ENCODE peak calls at places on chromosomes 12 and 14, in nine cellular contexts. F is GM06990, S is cardiac fibroblast, L is fibroblast of mammary gland, Q is foreskin fibroblast, P is left ventricle myocardium inferior, I is fibroblast of villous mesenchyme, H is ovary, D is BJ. Y is an unnamed sample.

GRCh38 chr12:128815779-128816642 is 7.7 kb downstream of the SLC15A4 start:
- DNase-seq in F (no peak), S (no peak), L (no peak), Q (no peak), P (no peak), I (no peak), H (no peak), D (no peak), Y (no peak)

GRCh38 chr14:25007832-25008231 is 42.1 kb downstream of the STXBP6 start:
- DNase-seq in F (no peak), S (no peak), L (no peak), Q (peak), P (no peak), I (no peak), H (no peak), D (no peak), Y (no peak)

GRCh38 chr12:11785722-11786121 is 136.2 kb downstream of the ETV6 start:
- DNase-seq in F (no peak), S (peak), L (peak), Q (peak), P (no peak), I (no peak), H (no peak), D (no peak), Y (no peak)

GRCh38 chr14:88852632-88853031 is 28.2 kb downstream of the TTC8 start:
- DNase-seq in F (no peak), S (no peak), L (no peak), Q (peak), P (no peak), I (no peak), H (no peak), D (no peak), Y (no peak)

GRCh38 chr12:112239881-112240280 is 114.5 kb downstream of the TRAFD1 start:
- DNase-seq in F (no peak), S (no peak), L (no peak), Q (no peak), P (no peak), I (no peak), H (no peak), D (no peak), Y (no peak)

GRCh38 chr14:96852823-96853422 is 55.7 kb downstream of the VRK1 start:
- DNase-seq in F (no peak), S (peak), L (peak), Q (peak), P (no peak), I (peak), H (no peak), D (peak), Y (peak)

GRCh38 chr12:3728686-3729085 is 24.2 kb downstream of the CRACR2A start:
- DNase-seq in F (no peak), S (no peak), L (no peak), Q (no peak), P (no peak), I (no peak), H (no peak), D (no peak), Y (no peak)

GRCh38 chr12:121823101-121823726 is 19.4 kb downstream of the SETD1B start:
- DNase-seq in F (no peak), S (no peak), L (no peak), Q (no peak), P (no peak), I (no peak), H (no peak), D (no peak), Y (no peak)

GRCh38 chr12:100138048-100138907 is 4.4 kb downstream of the BLTP3B start:
- DNase-seq in F (no peak), S (peak), L (peak), Q (peak), P (no peak), I (peak), H (no peak), D (no peak), Y (no peak)

GRCh38 chr12:107684990-107685359 is 624 bp upstream of the PWP1 start:
- DNase-seq in F (no peak), S (peak), L (peak), Q (peak), P (no peak), I (peak), H (no peak), D (peak), Y (no peak)

GRCh38 chr12:31018106-31018890 is 55.4 kb upstream of the DDX11 start:
- DNase-seq in F (no peak), S (no peak), L (no peak), Q (no peak), P (no peak), I (no peak), H (no peak), D (no peak), Y (no peak)

GRCh38 chr12:15996254-15996653 is 85.1 kb downstream of the DERA start:
- DNase-seq in F (no peak), S (peak), L (peak), Q (peak), P (no peak), I (peak), H (no peak), D (no peak), Y (peak)

GRCh38 chr14:105312973-105313372 is 1.6 kb upstream of the PACS2 start:
- DNase-seq in F (peak), S (no peak), L (no peak), Q (no peak), P (no peak), I (no peak), H (no peak), D (no peak), Y (no peak)

GRCh38 chr12:13299457-13299856 is 102.9 kb downstream of the EMP1 start:
- DNase-seq in F (no peak), S (no peak), L (no peak), Q (no peak), P (no peak), I (no peak), H (no peak), D (no peak), Y (no peak)

GRCh38 chr12:46839964-46840363 is 14.2 kb upstream of the SLC38A4 start:
- DNase-seq in F (no peak), S (no peak), L (no peak), Q (no peak), P (no peak), I (no peak), H (no peak), D (no peak), Y (no peak)

GRCh38 chr14:36313206-36313605 is 7.2 kb downstream of the MBIP start:
- DNase-seq in F (no peak), S (no peak), L (no peak), Q (no peak), P (no peak), I (no peak), H (no peak), D (no peak), Y (no peak)

GRCh38 chr14:93982684-93983007 is 6.3 kb upstream of the ASB2 start:
- DNase-seq in F (no peak), S (no peak), L (no peak), Q (no peak), P (no peak), I (no peak), H (no peak), D (no peak), Y (no peak)

GRCh38 chr14:94679941-94680340 is 67.8 kb downstream of the SERPINA3 start:
- DNase-seq in F (no peak), S (no peak), L (no peak), Q (no peak), P (no peak), I (no peak), H (no peak), D (no peak), Y (no peak)

GRCh38 chr14:36976571-36977023 is 195.8 kb downstream of the SLC25A21 start:
- DNase-seq in F (no peak), S (peak), L (peak), Q (peak), P (no peak), I (no peak), H (no peak), D (no peak), Y (no peak)

GRCh38 chr12:88424791-88425730 is 155.2 kb downstream of the KITLG start:
- DNase-seq in F (no peak), S (no peak), L (no peak), Q (no peak), P (no peak), I (no peak), H (no peak), D (no peak), Y (no peak)

GRCh38 chr14:91331761-91332447 is 85.7 kb downstream of the CCDC88C start:
- DNase-seq in F (no peak), S (no peak), L (no peak), Q (no peak), P (peak), I (no peak), H (no peak), D (no peak), Y (no peak)
- H3K4me3 ChIP-seq in F (no peak), S (no peak), L (no peak), Q (no peak), P (no peak), I (no peak), H (no peak), D (no peak), Y (no peak)

GRCh38 chr14:51848120-51848519 is 12.3 kb upstream of the GNG2 start:
- DNase-seq in F (no peak), S (peak), L (peak), Q (no peak), P (no peak), I (no peak), H (no peak), D (no peak), Y (no peak)

GRCh38 chr14:51845811-51846210 is 14.6 kb upstream of the GNG2 start:
- DNase-seq in F (no peak), S (peak), L (peak), Q (peak), P (no peak), I (no peak), H (no peak), D (no peak), Y (no peak)

GRCh38 chr14:51847489-51847796 is 13.0 kb upstream of the GNG2 start:
- DNase-seq in F (no peak), S (no peak), L (no peak), Q (no peak), P (no peak), I (no peak), H (no peak), D (no peak), Y (no peak)

GRCh38 chr14:51849095-51849494 is 11.3 kb upstream of the GNG2 start:
- DNase-seq in F (peak), S (peak), L (peak), Q (peak), P (no peak), I (no peak), H (no peak), D (no peak), Y (no peak)

GRCh38 chr14:51846631-51847488 is 13.6 kb upstream of the GNG2 start:
- DNase-seq in F (peak), S (peak), L (no peak), Q (peak), P (peak), I (no peak), H (no peak), D (no peak), Y (no peak)
- TF ChIP-seq CTCF in F (no peak), S (no peak), L (no peak), Q (no peak), P (no peak), I (no peak), H (no peak), D (no peak), Y (no peak)

GRCh38 chr12:14959126-14959440 is 2.3 kb downstream of the ARHGDIB start:
- DNase-seq in F (no peak), S (no peak), L (no peak), Q (no peak), P (no peak), I (no peak), H (no peak), D (no peak), Y (no peak)
- H3K4me3 ChIP-seq in F (peak), S (no peak), L (no peak), Q (no peak), P (peak), I (no peak), H (no peak), D (no peak), Y (no peak)

GRCh38 chr12:4849946-4850345 is 59.8 kb upstream of the KCNA1 start:
- DNase-seq in F (no peak), S (no peak), L (no peak), Q (no peak), P (no peak), I (no peak), H (no peak), D (no peak), Y (no peak)

GRCh38 chr12:4852911-4853310 is 56.8 kb upstream of the KCNA1 start:
- DNase-seq in F (no peak), S (no peak), L (no peak), Q (no peak), P (no peak), I (no peak), H (no peak), D (no peak), Y (no peak)

GRCh38 chr12:4850857-4851380 is 58.8 kb upstream of the KCNA1 start:
- DNase-seq in F (no peak), S (no peak), L (no peak), Q (no peak), P (no peak), I (no peak), H (no peak), D (no peak), Y (no peak)

GRCh38 chr12:4855121-4855924 is 54.4 kb upstream of the KCNA1 start:
- DNase-seq in F (peak), S (peak), L (peak), Q (peak), P (no peak), I (peak), H (peak), D (peak), Y (peak)

GRCh38 chr12:4852308-4852707 is 57.4 kb upstream of the KCNA1 start:
- DNase-seq in F (no peak), S (no peak), L (no peak), Q (no peak), P (no peak), I (no peak), H (no peak), D (no peak), Y (no peak)
- TF ChIP-seq CTCF in F (no peak), S (no peak), L (no peak), Q (no peak), P (no peak), I (no peak), H (no peak), D (no peak), Y (no peak)

Y was measured in AG04449.